ENCODE peak calls at places on chromosomes 6 and 20, in seven cellular contexts. E is mammary epithelial cell; L is RPMI7951; P is stimulated activated CD8-positive, alpha-beta memory T cell treated with anti-CD3 and anti-CD28 coated beads, Interleukin-4, amount 100 ng/mL, for 48 hours; Q is AG04450; I is NCI-H1092; Y is GM12865. O is an unnamed sample.

GRCh38 chr6:19731286-19731685 is 105.9 kb upstream of the ID4 start:
- DNase-seq in E (peak), L (peak), P (no peak), Q (peak), I (no peak), Y (no peak), O (no peak)

GRCh38 chr6:125791151-125791819 is 525 bp downstream of the NCOA7 start:
- DNase-seq in E (peak), L (peak), P (peak), Q (no peak), I (no peak), Y (peak), O (peak)

GRCh38 chr20:41423026-41423425 is 56.4 kb upstream of the EMILIN3 start:
- DNase-seq in E (no peak), L (no peak), P (no peak), Q (no peak), I (no peak), Y (no peak), O (no peak)

GRCh38 chr20:62577447-62577846 is 64.9 kb upstream of the SLCO4A1 start:
- DNase-seq in E (no peak), L (no peak), P (no peak), Q (no peak), I (no peak), Y (no peak), O (no peak)

GRCh38 chr6:77450924-77451323 is 12.4 kb downstream of the HTR1B start:
- DNase-seq in E (no peak), L (peak), P (no peak), Q (no peak), I (no peak), Y (no peak), O (no peak)

GRCh38 chr20:37257993-37258392 is 3.6 kb downstream of the GHRH start:
- DNase-seq in E (no peak), L (no peak), P (no peak), Q (no peak), I (no peak), Y (no peak), O (no peak)

GRCh38 chr6:2748183-2748582 is 2.5 kb downstream of the MYLK4 start:
- DNase-seq in E (no peak), L (no peak), P (no peak), Q (no peak), I (no peak), Y (no peak), O (no peak)

GRCh38 chr6:160106701-160107100 is 14.9 kb upstream of the SLC22A1 start:
- DNase-seq in E (no peak), L (no peak), P (no peak), Q (no peak), I (no peak), Y (no peak), O (no peak)

GRCh38 chr6:75830959-75831885 is 82.2 kb downstream of the MYO6 start:
- DNase-seq in E (peak), L (peak), P (peak), Q (peak), I (no peak), Y (peak), O (no peak)

GRCh38 chr20:41047279-41047974 is 18.8 kb downstream of the TOP1 start:
- DNase-seq in E (no peak), L (no peak), P (no peak), Q (no peak), I (no peak), Y (no peak), O (peak)

GRCh38 chr20:50569864-50570836 is 60.0 kb downstream of the PTPN1 start:
- DNase-seq in E (no peak), L (peak), P (peak), Q (no peak), I (no peak), Y (peak), O (peak)

GRCh38 chr6:34809914-34810882 is 18.3 kb downstream of the BLTP3A start:
- DNase-seq in E (no peak), L (no peak), P (no peak), Q (no peak), I (no peak), Y (no peak), O (no peak)

GRCh38 chr20:8082025-8082424 is 50.0 kb upstream of the PLCB1 start:
- DNase-seq in E (no peak), L (peak), P (no peak), Q (no peak), I (no peak), Y (no peak), O (peak)

GRCh38 chr20:50182336-50182735 is 8.3 kb upstream of the CEBPB start:
- DNase-seq in E (no peak), L (no peak), P (no peak), Q (no peak), I (no peak), Y (no peak), O (no peak)

GRCh38 chr6:55706048-55706447 is 127.1 kb upstream of the HMGCLL1 start:
- DNase-seq in E (no peak), L (no peak), P (no peak), Q (no peak), I (no peak), Y (peak), O (no peak)

GRCh38 chr6:139433647-139434419 is 59.4 kb upstream of the CITED2 start:
- DNase-seq in E (no peak), L (no peak), P (no peak), Q (no peak), I (no peak), Y (no peak), O (no peak)

GRCh38 chr20:64154590-64155257 is 9.5 kb upstream of the MYT1 start:
- DNase-seq in E (no peak), L (no peak), P (no peak), Q (no peak), I (no peak), Y (no peak), O (no peak)

GRCh38 chr20:53826597-53827291 is 233.1 kb upstream of the ZNF217 start:
- DNase-seq in E (no peak), L (peak), P (no peak), Q (no peak), I (no peak), Y (peak), O (peak)

GRCh38 chr6:92706976-92707375 is 712.4 kb downstream of the EPHA7 start:
- DNase-seq in E (no peak), L (no peak), P (no peak), Q (no peak), I (no peak), Y (no peak), O (no peak)

GRCh38 chr6:100559859-100560258 is 95.1 kb upstream of the SIM1 start:
- DNase-seq in E (no peak), L (no peak), P (no peak), Q (no peak), I (no peak), Y (no peak), O (no peak)

GRCh38 chr20:43564993-43565757 is 6.3 kb downstream of the SGK2 start:
- DNase-seq in E (no peak), L (no peak), P (no peak), Q (no peak), I (no peak), Y (no peak), O (no peak)

GRCh38 chr6:158662607-158663464 is 13.0 kb downstream of the SYTL3 start:
- DNase-seq in E (no peak), L (peak), P (peak), Q (no peak), I (no peak), Y (no peak), O (no peak)

GRCh38 chr6:163627274-163628062 is 212.9 kb downstream of the QKI start:
- DNase-seq in E (no peak), L (no peak), P (no peak), Q (no peak), I (no peak), Y (peak), O (no peak)

GRCh38 chr6:154621611-154622010 is 111.1 kb upstream of the CNKSR3 start:
- DNase-seq in E (no peak), L (no peak), P (no peak), Q (no peak), I (no peak), Y (no peak), O (no peak)

GRCh38 chr6:143478479-143479062 is 28.0 kb downstream of the PEX3 start:
- DNase-seq in E (no peak), L (no peak), P (no peak), Q (no peak), I (no peak), Y (no peak), O (no peak)

GRCh38 chr20:4225778-4226177 is 210.4 kb upstream of the RNF24 start:
- DNase-seq in E (peak), L (peak), P (no peak), Q (peak), I (no peak), Y (no peak), O (no peak)

GRCh38 chr20:57323034-57323433 is 6.6 kb upstream of the SPO11 start:
- DNase-seq in E (peak), L (peak), P (no peak), Q (no peak), I (no peak), Y (peak), O (peak)

GRCh38 chr6:75257661-75258060 is 14.1 kb upstream of the COX7A2 start:
- DNase-seq in E (no peak), L (no peak), P (no peak), Q (no peak), I (no peak), Y (no peak), O (no peak)

GRCh38 chr6:135667694-135668455 is 170.3 kb upstream of the AHI1 start:
- DNase-seq in E (peak), L (peak), P (no peak), Q (no peak), I (no peak), Y (no peak), O (no peak)

GRCh38 chr20:19783966-19784401 is 25.9 kb downstream of the RIN2 start:
- DNase-seq in E (peak), L (peak), P (no peak), Q (peak), I (no peak), Y (no peak), O (no peak)

GRCh38 chr20:25205277-25206062 is 10.0 kb downstream of the ENTPD6 start:
- DNase-seq in E (peak), L (no peak), P (peak), Q (no peak), I (no peak), Y (no peak), O (no peak)

GRCh38 chr6:12334524-12335130 is 44.5 kb downstream of the EDN1 start:
- DNase-seq in E (no peak), L (no peak), P (no peak), Q (no peak), I (no peak), Y (no peak), O (no peak)

GRCh38 chr6:168273483-168274045 is 46.0 kb downstream of the DACT2 start:
- DNase-seq in E (no peak), L (no peak), P (no peak), Q (no peak), I (no peak), Y (no peak), O (no peak)

GRCh38 chr20:58086763-58087566 is 141.5 kb downstream of the ANKRD60 start:
- DNase-seq in E (peak), L (peak), P (peak), Q (no peak), I (peak), Y (peak), O (peak)

GRCh38 chr20:12970372-12970821 is 38.4 kb upstream of the SPTLC3 start:
- DNase-seq in E (peak), L (peak), P (no peak), Q (peak), I (no peak), Y (peak), O (peak)

GRCh38 chr6:17032595-17033591 is 69.0 kb upstream of the STMND1 start:
- DNase-seq in E (peak), L (peak), P (no peak), Q (peak), I (no peak), Y (no peak), O (no peak)

GRCh38 chr6:67535946-67536345 is 1099.1 kb upstream of the ADGRB3 start:
- DNase-seq in E (no peak), L (no peak), P (no peak), Q (no peak), I (no peak), Y (no peak), O (no peak)

O was measured in NAMALWA.